ENCODE peak calls at places on chromosomes 2 and 18, in six cellular contexts. G is activated T-cell treated with anti-CD3 and anti-CD28 coated beads for 1 hour; J is neural crest cell; A is activated CD4-positive, alpha-beta T cell treated with anti-CD3 and anti-CD28 coated beads, Interleukin-2, amount 50 U/mL, for 24 hours; I is GOT3; E is DMS153. D is an unnamed sample.

GRCh38 chr18:71443726-71444480 is 1100.2 kb downstream of the CBLN2 start:
- DNase-seq in J (no peak), E (no peak), G (no peak), I (no peak), A (no peak), D (no peak)

GRCh38 chr2:29459445-29460179 is 344.4 kb downstream of the CLIP4 start:
- DNase-seq in E (no peak), I (no peak), A (no peak), G (no peak), J (no peak), D (no peak)

GRCh38 chr2:216777637-216778273 is 82.1 kb downstream of the TNP1 start:
- DNase-seq in G (no peak), A (no peak), J (peak), I (no peak), E (peak), D (no peak)

GRCh38 chr2:204654679-204655078 is 109.4 kb downstream of the PARD3B start:
- DNase-seq in A (no peak), J (no peak), G (no peak), E (no peak), I (no peak), D (no peak)

GRCh38 chr2:118816669-118817068 is 30.8 kb downstream of the EN1 start:
- DNase-seq in A (no peak), J (no peak), I (no peak), G (no peak), E (no peak), D (no peak)

GRCh38 chr2:113791697-113792590 is 35.5 kb upstream of the SLC35F5 start:
- DNase-seq in J (no peak), I (no peak), G (no peak), E (no peak), A (no peak), D (no peak)

GRCh38 chr2:200677161-200677560 is 91.3 kb downstream of the AOX1 start:
- DNase-seq in G (no peak), I (no peak), J (no peak), E (no peak), A (no peak), D (no peak)

GRCh38 chr2:156145469-156145868 is 187.1 kb downstream of the NR4A2 start:
- DNase-seq in A (no peak), I (no peak), J (no peak), E (no peak), G (no peak), D (no peak)

GRCh38 chr2:24084386-24085375 is at the start of gene TP53I3:
- DNase-seq in J (peak), G (peak), A (peak), I (peak), E (peak), D (peak)

GRCh38 chr2:1698188-1698945 is 45.9 kb downstream of the PXDN start:
- DNase-seq in J (no peak), A (no peak), G (no peak), E (no peak), I (no peak), D (no peak)

GRCh38 chr18:50788284-50788683 is 31.5 kb downstream of the MRO start:
- DNase-seq in E (no peak), G (no peak), I (no peak), A (no peak), J (no peak), D (no peak)

GRCh38 chr2:98775146-98775988 is 44.4 kb upstream of the MGAT4A start:
- DNase-seq in J (no peak), E (peak), A (no peak), I (no peak), G (no peak), D (no peak)

GRCh38 chr2:23249348-23249747 is 135.6 kb upstream of the KLHL29 start:
- DNase-seq in I (peak), G (no peak), E (no peak), A (no peak), J (no peak), D (no peak)

GRCh38 chr2:110116033-110116710 is 550 bp upstream of the MALL start:
- DNase-seq in J (no peak), E (peak), A (no peak), G (no peak), I (no peak), D (no peak)

GRCh38 chr2:96088340-96089335 is 27.7 kb downstream of the ADRA2B start:
- DNase-seq in G (no peak), J (no peak), E (no peak), A (no peak), I (no peak), D (no peak)

GRCh38 chr2:20019747-20020146 is 7.3 kb upstream of the MATN3 start:
- DNase-seq in I (no peak), G (no peak), A (no peak), J (no peak), E (no peak), D (no peak)

GRCh38 chr2:206845877-206846276 is 80.5 kb downstream of the FASTKD2 start:
- DNase-seq in A (no peak), G (no peak), E (no peak), J (no peak), I (no peak), D (no peak)

GRCh38 chr2:234544659-234545611 is 48.1 kb upstream of the ARL4C start:
- DNase-seq in A (peak), E (peak), I (peak), J (peak), G (peak), D (peak)

GRCh38 chr2:393711-394696 is 106.1 kb upstream of the ALKAL2 start:
- DNase-seq in E (peak), I (peak), J (peak), G (peak), A (peak), D (peak)

GRCh38 chr2:60551241-60552095 is 2.0 kb downstream of the BCL11A start:
- DNase-seq in A (no peak), G (no peak), I (no peak), J (no peak), E (no peak), D (no peak)

GRCh38 chr2:6370753-6371152 is 495.0 kb downstream of the CMPK2 start:
- DNase-seq in E (no peak), A (no peak), I (no peak), J (no peak), G (no peak), D (no peak)

GRCh38 chr18:6370886-6371635 is 43.6 kb downstream of the L3MBTL4 start:
- DNase-seq in A (no peak), E (peak), G (no peak), J (no peak), I (no peak), D (no peak)

GRCh38 chr18:49024808-49025361 is 74.1 kb upstream of the SMAD7 start:
- DNase-seq in A (no peak), I (no peak), J (no peak), G (no peak), E (no peak), D (no peak)

GRCh38 chr2:97858442-97858841 is 137.3 kb downstream of the TMEM131 start:
- DNase-seq in G (no peak), E (no peak), A (no peak), J (no peak), I (no peak), D (no peak)

GRCh38 chr2:240731327-240731626 is 39.6 kb downstream of the AQP12A start:
- DNase-seq in A (no peak), J (no peak), G (no peak), E (no peak), I (no peak), D (no peak)

GRCh38 chr18:2903006-2903405 is 56.2 kb downstream of the EMILIN2 start:
- DNase-seq in A (no peak), J (no peak), E (no peak), I (no peak), G (no peak), D (no peak)

GRCh38 chr18:25288340-25288955 is 63.5 kb downstream of the ZNF521 start:
- DNase-seq in I (no peak), G (no peak), J (no peak), E (no peak), A (no peak), D (no peak)

GRCh38 chr18:67047334-67047733 is 443.4 kb upstream of the CDH19 start:
- DNase-seq in J (no peak), I (no peak), G (no peak), A (no peak), E (no peak), D (no peak)

D was measured in activated T-helper 1 cell treated with anti-CD3 and anti-CD28 coated beads, Interleukin-2, amount 50 U/mL, for 16 hours.